ENCODE peak calls at places on chromosome 16, in four cellular contexts. I is hippocampal formation, T is cardiac muscle cell, Y is ELR. H is an unnamed sample.

GRCh38 chr16:48538746-48539484 is 71.1 kb downstream of the N4BP1 start:
- DNase-seq in I (no peak), T (no peak), Y (no peak), H (no peak)

GRCh38 chr16:27402569-27402963 is 592 bp downstream of the IL21R start:
- DNase-seq in I (no peak), T (no peak), Y (no peak), H (no peak)

GRCh38 chr16:86395477-86395876 is 114.8 kb upstream of the FOXF1 start:
- DNase-seq in I (no peak), T (no peak), Y (no peak), H (no peak)

GRCh38 chr16:55480228-55480655 is 1.2 kb downstream of the MMP2 start:
- DNase-seq in I (no peak), T (peak), Y (peak), H (no peak)

GRCh38 chr16:19542138-19542821 is 13.2 kb upstream of the VPS35L start:
- DNase-seq in I (no peak), T (no peak), Y (no peak), H (no peak)

GRCh38 chr16:84062734-84063640 is 20.4 kb upstream of the SLC38A8 start:
- DNase-seq in I (no peak), T (peak), Y (peak), H (no peak)

GRCh38 chr16:56967733-56968132 is 6.0 kb downstream of the CETP start:
- DNase-seq in I (no peak), T (peak), Y (no peak), H (no peak)

GRCh38 chr16:66127459-66128362 is 238.8 kb upstream of the CDH5 start:
- DNase-seq in I (no peak), T (peak), Y (no peak), H (no peak)

GRCh38 chr16:87185313-87185712 is 131.9 kb downstream of the C16orf95 start:
- DNase-seq in I (no peak), T (no peak), Y (no peak), H (no peak)

GRCh38 chr16:89859809-89860075 is 13.7 kb upstream of the TCF25 start:
- DNase-seq in I (no peak), T (no peak), Y (no peak), H (no peak)

GRCh38 chr16:78695371-78695770 is 595.9 kb downstream of the WWOX start:
- DNase-seq in I (no peak), T (no peak), Y (no peak), H (no peak)

GRCh38 chr16:74984194-74984669 is 691 bp downstream of the WDR59 start:
- DNase-seq in I (no peak), T (peak), Y (peak), H (no peak)

GRCh38 chr16:89422527-89422904 is 67.8 kb downstream of the ANKRD11 start:
- DNase-seq in I (no peak), T (peak), Y (peak), H (no peak)